ENCODE peak calls at places on chromosomes 5 and 9, in eight cellular contexts. J is IMR-90; D is psoas muscle; W is A673; N is colonic mucosa; T is lung; G is left ventricle myocardium inferior; H is CD8-positive, alpha-beta T cell. Y is an unnamed sample. For H3K9me3, the result is how much of the 10 kb centered on the place peaks cover.

GRCh38 chr9:134670042-134670525 is 28.5 kb downstream of the COL5A1 start:
- DNase-seq in H (no peak), W (peak), G (no peak), J (peak), T (no peak), N (no peak), D (no peak), Y (peak)

GRCh38 chr5:39214912-39215709 is 4.3 kb downstream of the FYB1 start:
- DNase-seq in W (no peak), J (no peak), H (peak), D (no peak), G (no peak), N (no peak), T (no peak), Y (no peak)

GRCh38 chr9:129885018-129885669 is 49.9 kb downstream of the USP20 start:
- DNase-seq in T (peak), G (no peak), D (no peak), N (peak), J (no peak), W (peak), H (no peak), Y (no peak)

GRCh38 chr9:5587024-5587423 is 41.9 kb upstream of the RIC1 start:
- DNase-seq in D (no peak), T (no peak), G (no peak), J (peak), N (no peak), W (no peak), H (no peak), Y (peak)

GRCh38 chr5:133538718-133539117 is 73.6 kb downstream of the FSTL4 start:
- DNase-seq in G (no peak), W (no peak), H (no peak), J (no peak), D (no peak), N (no peak), T (no peak), Y (no peak)

GRCh38 chr5:124706729-124707361 is 39.6 kb downstream of the ZNF608 start:
- DNase-seq in D (no peak), W (peak), G (peak), N (peak), H (no peak), J (peak), T (peak), Y (peak)

GRCh38 chr5:103840600-103840999 is 278.0 kb upstream of the NUDT12 start:
- DNase-seq in G (no peak), T (no peak), H (no peak), D (no peak), N (no peak), J (peak), W (no peak), Y (no peak)

GRCh38 chr5:116145416-116145815 is 60.6 kb downstream of the COMMD10 start:
- DNase-seq in D (no peak), N (no peak), J (no peak), W (no peak), T (no peak), H (peak), G (no peak), Y (no peak)

GRCh38 chr9:126957687-126958053 is 43.1 kb downstream of the RALGPS1 start:
- DNase-seq in J (peak), H (no peak), T (no peak), D (no peak), N (no peak), G (no peak), W (peak), Y (no peak)

GRCh38 chr5:12384005-12384404 is 479.8 kb upstream of the CTNND2 start:
- DNase-seq in W (no peak), J (no peak), G (no peak), N (no peak), H (no peak), D (no peak), T (no peak), Y (no peak)

GRCh38 chr9:114409103-114409780 is 21.5 kb upstream of the AKNA start:
- DNase-seq in T (no peak), J (peak), N (no peak), D (no peak), G (no peak), H (no peak), W (no peak), Y (no peak)

GRCh38 chr9:129351058-129351641 is 173.1 kb upstream of the IER5L start:
- DNase-seq in G (no peak), D (no peak), H (no peak), W (peak), J (no peak), N (peak), T (no peak), Y (no peak)

GRCh38 chr5:176364765-176365662 is at the start of gene ARL10:
- DNase-seq in T (no peak), D (peak), J (peak), G (peak), N (no peak), H (peak), W (peak), Y (no peak)

GRCh38 chr5:28014779-28015178 is 976.4 kb upstream of the CDH9 start:
- DNase-seq in T (no peak), N (no peak), D (no peak), H (no peak), G (no peak), W (peak), J (no peak), Y (no peak)
- H3K9me3 ChIP-seq in T (under half), N (under half), D (under half), H (under half), G (half or more), W (half or more), J (under half), Y (under half)

GRCh38 chr9:10071579-10071978 is 541.2 kb downstream of the PTPRD start:
- DNase-seq in H (no peak), N (no peak), T (no peak), D (no peak), W (no peak), G (no peak), J (no peak), Y (no peak)
- TF ChIP-seq CTCF in H (no peak), N (no peak), T (no peak), D (no peak), W (no peak), G (no peak), J (no peak), Y (no peak)

DNA sequence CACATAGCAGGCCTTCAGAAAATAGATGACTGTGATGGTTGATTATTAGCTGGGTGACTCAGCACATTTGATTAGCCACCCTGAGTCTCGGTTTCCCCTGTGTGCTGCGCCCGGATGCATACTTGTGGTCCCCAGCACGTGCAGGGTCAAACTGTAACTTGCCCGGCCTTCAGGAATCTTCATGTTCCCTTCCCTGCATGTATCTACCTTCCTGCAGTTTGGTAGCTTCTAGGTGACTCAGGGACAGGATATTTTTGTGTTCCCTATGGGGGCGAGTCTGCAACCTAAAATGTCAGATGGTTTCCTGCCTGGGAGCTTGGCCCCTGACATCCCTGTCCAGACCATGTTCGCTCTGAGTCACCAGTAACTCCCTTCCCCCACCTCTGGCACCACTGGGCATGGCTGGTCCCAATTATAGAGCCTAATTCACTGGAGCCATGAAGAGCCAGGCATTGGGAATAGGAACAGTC is 13.2 kb downstream of the PTGS1 start:
- DNase-seq in D (peak), G (no peak), H (no peak), J (peak), N (no peak), W (no peak), T (no peak), Y (no peak)
- H3K9me3 ChIP-seq in D (under half), G (under half), H (under half), J (under half), N (under half), W (under half), T (under half), Y (under half)

GRCh38 chr5:149126898-149127297 is 14.4 kb upstream of the ABLIM3 start:
- DNase-seq in T (no peak), D (no peak), N (no peak), G (no peak), W (no peak), H (no peak), J (no peak), Y (no peak)

GRCh38 chr5:149130121-149130931 is 11.0 kb upstream of the ABLIM3 start:
- DNase-seq in J (peak), N (no peak), W (no peak), D (no peak), G (no peak), H (no peak), T (no peak), Y (no peak)

GRCh38 chr5:149129181-149129580 is 12.1 kb upstream of the ABLIM3 start:
- DNase-seq in D (no peak), W (no peak), N (no peak), H (no peak), G (no peak), J (peak), T (no peak), Y (no peak)

GRCh38 chr5:149127394-149127955 is 13.8 kb upstream of the ABLIM3 start:
- DNase-seq in T (no peak), W (no peak), D (no peak), N (no peak), H (no peak), G (no peak), J (no peak), Y (no peak)

DNA sequence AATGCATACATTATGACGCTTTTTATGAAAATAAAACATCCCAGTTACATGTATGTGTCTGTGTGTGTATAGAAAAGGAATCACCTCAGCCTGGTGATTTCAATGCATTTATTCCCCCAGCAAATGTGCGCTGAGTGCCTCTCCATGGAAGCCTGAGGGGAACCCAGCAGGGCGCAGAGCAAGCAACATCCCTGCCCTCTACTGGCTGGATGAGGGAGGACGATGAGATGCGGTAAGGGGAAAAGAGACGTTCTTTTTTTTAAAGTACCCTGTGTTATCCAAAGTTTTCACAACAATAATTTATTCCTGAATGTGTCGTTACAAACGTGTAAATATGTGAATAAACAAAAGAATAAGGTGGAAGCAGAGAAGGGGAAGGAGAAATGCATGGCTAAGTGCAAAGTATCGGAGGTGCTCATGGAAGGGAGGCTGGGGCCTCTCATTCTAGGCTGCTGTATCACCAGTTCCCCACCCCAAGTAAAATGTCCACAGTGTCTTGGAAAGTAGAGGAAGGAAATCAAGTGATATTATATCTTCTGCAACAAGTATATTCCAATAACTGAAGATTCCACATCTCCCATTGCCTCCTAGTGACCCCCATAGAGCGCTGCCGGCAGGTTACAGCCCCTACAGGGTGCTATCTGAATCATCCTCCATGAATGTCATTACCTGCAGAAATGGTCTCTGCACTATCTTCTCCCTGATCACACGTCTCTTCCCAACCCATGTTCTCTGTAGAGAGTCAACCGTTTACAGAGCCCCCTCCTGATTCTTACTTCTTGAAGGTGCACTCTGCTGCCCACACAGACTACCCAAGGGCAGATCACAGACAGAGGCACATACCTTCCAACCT is 13.0 kb upstream of the ABLIM3 start:
- DNase-seq in H (no peak), G (no peak), D (no peak), W (peak), J (peak), N (no peak), T (no peak), Y (no peak)
- TF ChIP-seq CTCF in H (peak), G (peak), D (peak), W (peak), J (peak), N (peak), T (peak), Y (peak)

GRCh38 chr5:16454686-16455085 is 10.9 kb downstream of the ZNF622 start:
- DNase-seq in W (no peak), D (no peak), N (no peak), G (no peak), T (no peak), H (no peak), J (no peak), Y (no peak)

GRCh38 chr5:16455670-16456069 is 9.9 kb downstream of the ZNF622 start:
- DNase-seq in G (no peak), J (no peak), W (no peak), T (no peak), D (no peak), N (no peak), H (no peak), Y (no peak)

GRCh38 chr5:16457853-16458252 is 7.7 kb downstream of the ZNF622 start:
- DNase-seq in H (no peak), J (peak), D (no peak), W (no peak), T (no peak), G (no peak), N (no peak), Y (no peak)

GRCh38 chr5:16457451-16457850 is 8.1 kb downstream of the ZNF622 start:
- DNase-seq in J (no peak), T (no peak), N (no peak), G (no peak), H (no peak), D (no peak), W (no peak), Y (no peak)

DNA sequence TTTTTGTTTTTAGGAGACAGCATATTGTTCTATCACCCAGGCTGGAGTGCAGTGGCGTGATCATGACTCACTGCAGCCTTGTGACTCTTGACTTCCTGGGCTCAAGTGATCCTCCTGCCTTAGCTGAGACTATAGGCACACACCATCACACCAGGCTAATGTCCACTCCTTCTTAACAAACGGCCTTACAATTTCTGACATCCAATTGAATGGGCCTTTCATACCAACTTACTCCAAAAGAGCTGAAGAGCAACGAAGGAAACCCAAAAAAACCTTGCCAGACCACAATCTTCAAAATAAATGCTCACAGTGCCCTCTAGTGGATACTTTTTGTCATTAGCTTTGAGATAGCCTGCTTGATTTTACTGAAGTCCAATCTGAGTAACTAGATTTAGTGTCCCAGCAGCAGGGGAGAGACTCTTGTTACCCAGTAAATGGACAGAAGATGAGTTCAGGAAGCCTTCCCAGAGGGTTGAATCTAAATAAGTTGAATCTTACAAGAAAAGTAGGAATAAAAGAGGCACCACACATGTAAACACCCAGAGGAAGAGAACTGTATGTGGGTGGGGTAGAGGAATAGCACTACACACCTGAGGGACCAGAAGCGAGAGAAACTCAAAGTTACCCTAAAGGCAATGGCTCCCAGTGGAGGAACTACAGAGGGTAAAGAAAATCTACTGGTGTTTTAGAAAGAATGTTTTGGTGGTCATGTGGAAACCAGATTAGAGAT is 9.3 kb downstream of the ZNF622 start:
- DNase-seq in W (peak), G (no peak), J (peak), N (no peak), H (peak), T (peak), D (peak), Y (peak)
- H3K9me3 ChIP-seq in W (under half), G (under half), J (under half), N (under half), H (under half), T (under half), D (under half), Y (under half)

GRCh38 chr5:142145106-142145900 is 36.7 kb downstream of the NDFIP1 start:
- DNase-seq in H (peak), G (no peak), D (peak), J (peak), N (peak), T (peak), W (peak), Y (peak)

GRCh38 chr5:142143878-142144277 is 35.3 kb downstream of the NDFIP1 start:
- DNase-seq in T (no peak), D (no peak), N (no peak), H (no peak), J (peak), G (no peak), W (peak), Y (peak)

DNA sequence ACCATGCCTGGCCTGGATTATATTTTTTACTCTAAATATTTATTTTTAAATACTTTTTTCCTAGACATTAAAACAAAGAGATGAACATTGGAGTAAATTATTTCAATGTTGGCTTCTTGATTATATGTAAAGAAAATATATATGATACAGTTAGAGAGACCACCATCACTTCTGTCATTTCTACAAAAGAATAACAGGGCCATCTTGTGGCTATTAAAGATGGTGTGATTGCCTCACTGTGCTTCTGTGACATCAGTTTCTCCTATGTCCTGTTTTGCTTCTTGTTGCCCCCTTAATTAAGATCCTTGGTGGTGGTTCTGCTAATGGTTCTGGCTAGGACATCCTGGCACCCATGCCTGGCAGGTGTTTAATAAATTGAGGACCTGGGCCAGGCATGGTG is 32.9 kb downstream of the NDFIP1 start:
- DNase-seq in G (no peak), T (no peak), W (peak), J (no peak), N (no peak), H (no peak), D (no peak), Y (no peak)
- TF ChIP-seq CTCF in G (peak), T (no peak), W (peak), J (peak), N (no peak), H (no peak), D (no peak), Y (no peak)

DNA sequence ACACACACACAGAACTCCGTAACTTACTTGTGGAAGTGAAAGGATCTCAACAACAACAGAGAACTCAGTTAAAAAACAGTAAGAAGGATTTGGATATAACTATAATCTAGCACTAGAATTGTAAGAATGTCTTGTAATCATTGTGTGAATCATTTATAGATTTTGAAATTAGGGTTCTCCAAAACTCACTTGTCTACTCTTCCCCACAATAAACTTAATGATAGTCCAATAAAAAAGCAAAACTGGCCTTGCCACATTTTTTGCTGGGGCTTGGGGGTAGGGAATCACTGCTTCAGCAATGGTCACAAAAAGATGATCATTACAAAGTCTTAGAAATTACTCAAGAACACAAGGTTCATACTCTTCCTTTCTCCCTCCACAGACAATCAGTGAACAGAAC is 8.8 kb downstream of the TBCA start:
- DNase-seq in J (no peak), T (no peak), D (no peak), N (no peak), H (no peak), G (no peak), W (no peak), Y (no peak)
- H3K9me3 ChIP-seq in J (under half), T (under half), D (under half), N (under half), H (under half), G (under half), W (under half), Y (under half)

DNA sequence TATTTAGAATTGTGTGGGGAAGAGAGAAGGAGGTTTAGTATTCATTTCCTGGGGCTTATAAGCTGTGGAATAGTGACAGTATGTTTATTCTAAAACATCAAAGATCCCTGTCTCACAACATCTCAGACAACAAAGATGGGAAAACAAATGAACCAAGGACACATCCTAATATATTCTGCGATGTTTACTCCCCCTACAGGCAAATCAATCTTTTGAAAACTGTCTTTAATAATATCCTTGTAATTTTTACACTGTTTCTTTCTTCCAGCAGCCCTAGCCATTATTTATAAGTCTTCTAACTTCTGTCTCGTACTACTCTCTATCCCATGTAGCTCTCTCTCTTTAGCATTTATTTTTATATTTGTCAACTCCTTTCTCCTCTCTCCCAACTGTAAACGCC is 33.5 kb upstream of the TMEM252 start:
- DNase-seq in W (no peak), N (no peak), H (no peak), G (no peak), D (no peak), T (no peak), J (no peak), Y (no peak)
- TF ChIP-seq CTCF in W (peak), N (no peak), H (no peak), G (peak), D (peak), T (no peak), J (peak), Y (peak)

GRCh38 chr5:166695311-166695710 is 1596.1 kb upstream of the WWC1 start:
- DNase-seq in H (no peak), J (no peak), G (no peak), T (no peak), D (no peak), N (no peak), W (no peak), Y (no peak)
- H3K9me3 ChIP-seq in H (under half), J (under half), G (under half), T (under half), D (under half), N (under half), W (under half), Y (under half)

GRCh38 chr9:98256632-98257218 is 1.3 kb upstream of the TBC1D2 start:
- DNase-seq in N (no peak), W (peak), J (no peak), H (peak), T (no peak), G (no peak), D (no peak), Y (no peak)
- TF ChIP-seq CTCF in N (no peak), W (no peak), J (no peak), H (no peak), T (no peak), G (no peak), D (no peak), Y (no peak)